ENCODE peak calls at places on chromosomes 7 and 10, in nine cellular contexts. E is CD8-positive, alpha-beta T cell; U is midbrain; H is astrocyte of the spinal cord; K is hepatic stellate cell; I is H4; T is IMR-90; Y is AG09319; S is iPS-NIHi11. G is an unnamed sample.

GRCh38 chr10:60816624-60817023 is 38.3 kb downstream of the CDK1 start:
- DNase-seq in E (no peak), T (peak), U (peak), S (peak), I (peak), H (peak), K (peak), Y (peak), G (peak)

GRCh38 chr10:131159771-131160170 is 151.8 kb downstream of the TCERG1L start:
- DNase-seq in U (no peak), T (no peak), I (no peak), H (no peak), E (no peak), Y (no peak), S (no peak), K (no peak), G (no peak)

GRCh38 chr7:77320161-77320560 is 96.0 kb downstream of the GSAP start:
- DNase-seq in E (no peak), K (no peak), T (no peak), Y (no peak), I (no peak), S (no peak), H (no peak), U (no peak), G (peak)

GRCh38 chr10:6301482-6302083 is 98.9 kb downstream of the PFKFB3 start:
- DNase-seq in S (no peak), U (no peak), K (no peak), E (no peak), I (no peak), Y (no peak), H (no peak), T (no peak), G (no peak)

GRCh38 chr10:103786020-103786419 is 69.4 kb downstream of the SH3PXD2A start:
- DNase-seq in T (no peak), U (no peak), H (no peak), E (no peak), K (no peak), S (no peak), I (no peak), Y (no peak), G (no peak)

GRCh38 chr10:100364735-100365391 is 17.8 kb downstream of the SCD start:
- DNase-seq in T (peak), H (peak), I (peak), E (no peak), Y (no peak), S (peak), K (no peak), U (peak), G (peak)

GRCh38 chr7:103314849-103315248 is 17.6 kb downstream of the PMPCB start:
- DNase-seq in Y (no peak), H (no peak), U (no peak), S (no peak), I (no peak), K (no peak), E (no peak), T (no peak), G (no peak)

GRCh38 chr7:99331002-99331401 is 5.3 kb downstream of the ARPC1A start:
- DNase-seq in S (no peak), T (no peak), U (no peak), I (no peak), K (no peak), Y (no peak), H (no peak), E (no peak), G (peak)

GRCh38 chr7:74502216-74502891 is 48.6 kb downstream of the GTF2IRD1 start:
- DNase-seq in S (no peak), U (peak), E (no peak), K (no peak), H (peak), T (no peak), I (no peak), Y (no peak), G (no peak)

GRCh38 chr10:130141460-130141859 is 5.3 kb downstream of the GLRX3 start:
- DNase-seq in E (no peak), H (no peak), U (no peak), I (no peak), Y (no peak), T (peak), K (no peak), S (no peak), G (peak)

GRCh38 chr7:16724344-16724743 is 29.2 kb upstream of the TSPAN13 start:
- DNase-seq in H (no peak), S (no peak), E (no peak), K (no peak), T (no peak), U (no peak), Y (no peak), I (no peak), G (no peak)

GRCh38 chr10:98028168-98028770 is 2.2 kb downstream of the CRTAC1 start:
- DNase-seq in U (peak), Y (no peak), T (peak), K (no peak), H (peak), I (peak), S (peak), E (peak), G (peak)

G was measured in EH.